ENCODE peak calls at places on chromosomes 16 and 17, in eight cellular contexts. W is neural crest cell, L is IMR-90, B is lower leg skin, I is upper lobe of right lung, A is heart right ventricle, G is BE2C, M is astrocyte of the spinal cord. P is an unnamed sample.

GRCh38 chr17:3802461-3803307 is 1.7 kb upstream of the ITGAE start:
- DNase-seq in B (no peak), G (no peak), L (peak), M (peak), I (no peak), A (no peak), W (no peak), P (no peak)

GRCh38 chr17:79188048-79188447 is 113.4 kb downstream of the ENGASE start:
- DNase-seq in M (no peak), W (peak), G (peak), B (no peak), L (no peak), A (no peak), I (no peak), P (peak)

GRCh38 chr16:11546522-11547485 is 39.9 kb downstream of the LITAF start:
- DNase-seq in B (no peak), A (no peak), M (peak), L (peak), I (no peak), W (no peak), G (no peak), P (no peak)

GRCh38 chr17:67585077-67585602 is 132.6 kb upstream of the NOL11 start:
- DNase-seq in G (no peak), M (no peak), I (no peak), W (no peak), A (no peak), L (peak), B (no peak), P (no peak)

GRCh38 chr16:85902366-85903155 is 3.6 kb downstream of the IRF8 start:
- DNase-seq in I (no peak), M (no peak), G (no peak), A (no peak), B (no peak), L (no peak), W (no peak), P (peak)

GRCh38 chr17:15941781-15942180 is 3.1 kb upstream of the ADORA2B start:
- DNase-seq in L (no peak), G (no peak), W (no peak), A (no peak), M (no peak), B (no peak), I (no peak), P (no peak)

GRCh38 chr17:63033142-63033541 is 67.1 kb downstream of the TANC2 start:
- DNase-seq in A (no peak), G (no peak), W (no peak), L (no peak), M (no peak), B (no peak), I (no peak), P (no peak)

GRCh38 chr16:82037666-82038065 is 2.6 kb downstream of the HSD17B2 start:
- DNase-seq in G (no peak), W (no peak), M (no peak), L (peak), A (no peak), I (no peak), B (no peak), P (no peak)

GRCh38 chr16:86252596-86252995 is 257.7 kb upstream of the FOXF1 start:
- DNase-seq in G (peak), L (peak), B (no peak), A (no peak), I (no peak), W (peak), M (peak), P (peak)

GRCh38 chr17:11644265-11645212 is 46.3 kb downstream of the DNAH9 start:
- DNase-seq in A (peak), G (peak), M (peak), B (peak), L (peak), I (peak), W (peak), P (peak)

GRCh38 chr17:71633391-71633849 is 487.4 kb upstream of the SOX9 start:
- DNase-seq in I (no peak), B (peak), G (no peak), W (no peak), A (no peak), M (peak), L (peak), P (no peak)

GRCh38 chr17:3025421-3026124 is 37.8 kb downstream of the OR1D5 start:
- DNase-seq in A (no peak), I (peak), L (no peak), W (no peak), G (no peak), B (no peak), M (no peak), P (no peak)

GRCh38 chr17:6701719-6702118 is 11.4 kb downstream of the SLC13A5 start:
- DNase-seq in G (peak), I (no peak), M (no peak), L (no peak), B (no peak), A (no peak), W (peak), P (peak)

GRCh38 chr16:3282103-3282746 is 1.1 kb upstream of the ZNF263 start:
- DNase-seq in I (no peak), A (no peak), M (no peak), B (peak), W (no peak), G (peak), L (peak), P (no peak)

GRCh38 chr17:3982541-3983017 is 18.3 kb upstream of the ATP2A3 start:
- DNase-seq in M (no peak), L (no peak), W (no peak), B (no peak), G (no peak), I (peak), A (no peak), P (no peak)

GRCh38 chr17:41307647-41308046 is 1.5 kb downstream of the KRTAP16-1 start:
- DNase-seq in A (no peak), I (peak), W (no peak), G (no peak), M (peak), L (no peak), B (no peak), P (no peak)

GRCh38 chr17:78962345-78962983 is 17.3 kb downstream of the LGALS3BP start:
- DNase-seq in I (no peak), A (no peak), W (no peak), G (no peak), L (peak), M (no peak), B (no peak), P (no peak)

GRCh38 chr16:29310852-29311314 is 95.6 kb downstream of the NPIPB11 start:
- DNase-seq in M (no peak), B (no peak), I (no peak), G (no peak), L (no peak), W (no peak), A (no peak), P (no peak)

GRCh38 chr17:43536236-43537088 is 9.7 kb downstream of the ETV4 start:
- DNase-seq in M (peak), W (no peak), A (no peak), G (peak), I (no peak), L (peak), B (no peak), P (no peak)

GRCh38 chr17:80311216-80311827 is 50.7 kb downstream of the RNF213 start:
- DNase-seq in A (no peak), G (no peak), B (no peak), M (no peak), L (no peak), I (peak), W (no peak), P (no peak)

GRCh38 chr16:85057212-85057889 is 29.8 kb downstream of the KIAA0513 start:
- DNase-seq in A (no peak), I (no peak), W (no peak), B (no peak), L (no peak), G (no peak), M (no peak), P (no peak)

GRCh38 chr17:40598928-40599627 is 33.8 kb upstream of the CCR7 start:
- DNase-seq in G (no peak), L (peak), M (peak), I (no peak), W (no peak), B (no peak), A (peak), P (peak)

GRCh38 chr17:36152639-36153120 is 23.8 kb downstream of the TBC1D3B start:
- DNase-seq in M (no peak), L (no peak), A (no peak), W (no peak), G (no peak), I (no peak), B (no peak), P (no peak)

GRCh38 chr16:57422026-57422944 is 17.7 kb downstream of the CCL17 start:
- DNase-seq in M (peak), L (peak), W (peak), I (no peak), B (peak), A (peak), G (peak), P (peak)

GRCh38 chr16:57426356-57426755 is 20.8 kb downstream of the CIAPIN1 start:
- DNase-seq in W (no peak), B (no peak), A (no peak), I (no peak), M (no peak), L (no peak), G (no peak), P (no peak)

GRCh38 chr16:57419506-57419905 is 14.9 kb downstream of the CCL17 start:
- DNase-seq in A (no peak), M (no peak), L (no peak), W (no peak), B (no peak), I (no peak), G (peak), P (no peak)

GRCh38 chr16:57424599-57424998 is 20.0 kb downstream of the CCL17 start:
- DNase-seq in M (no peak), A (peak), L (no peak), I (no peak), B (no peak), G (no peak), W (no peak), P (no peak)

GRCh38 chr16:57423152-57423551 is 18.6 kb downstream of the CCL17 start:
- DNase-seq in A (no peak), B (no peak), G (no peak), L (no peak), M (no peak), W (no peak), I (no peak), P (no peak)
- TF ChIP-seq CTCF in A (no peak), B (no peak), G (no peak), L (no peak), M (no peak), W (no peak), I (no peak), P (no peak)

GRCh38 chr17:73956169-73956568 is 247.3 kb upstream of the RPL38 start:
- DNase-seq in I (no peak), W (no peak), L (no peak), A (no peak), M (no peak), G (no peak), B (no peak), P (no peak)

GRCh38 chr17:73957564-73957963 is 245.9 kb upstream of the RPL38 start:
- DNase-seq in M (no peak), A (no peak), G (peak), I (no peak), W (no peak), B (no peak), L (no peak), P (no peak)

GRCh38 chr17:73958453-73958852 is 245.0 kb upstream of the RPL38 start:
- DNase-seq in W (no peak), M (no peak), B (no peak), I (no peak), G (no peak), A (no peak), L (no peak), P (no peak)

GRCh38 chr17:73955616-73956015 is 247.9 kb upstream of the RPL38 start:
- DNase-seq in A (no peak), L (no peak), M (no peak), G (no peak), I (no peak), B (no peak), W (no peak), P (no peak)

GRCh38 chr17:73956595-73957465 is 246.6 kb upstream of the RPL38 start:
- DNase-seq in B (peak), I (peak), W (peak), L (no peak), M (no peak), A (peak), G (peak), P (peak)
- TF ChIP-seq CTCF in B (no peak), I (peak), W (peak), L (no peak), M (peak), A (peak), G (peak), P (peak)

GRCh38 chr16:2206780-2207433 is 1.7 kb downstream of the MLST8 start:
- DNase-seq in I (no peak), M (no peak), A (no peak), W (no peak), L (no peak), G (no peak), B (no peak), P (no peak)

GRCh38 chr16:2205967-2206313 is 686 bp downstream of the MLST8 start:
- DNase-seq in L (no peak), A (no peak), B (no peak), I (no peak), G (no peak), W (peak), M (no peak), P (peak)

GRCh38 chr16:2206420-2206779 is 1.1 kb downstream of the MLST8 start:
- DNase-seq in L (no peak), G (no peak), A (no peak), B (no peak), I (no peak), W (no peak), M (no peak), P (no peak)

GRCh38 chr16:2204727-2205103 is 539 bp upstream of the MLST8 start:
- DNase-seq in I (no peak), B (no peak), G (no peak), M (no peak), A (no peak), W (no peak), L (no peak), P (no peak)

GRCh38 chr16:2205104-2205966 is at the start of gene MLST8:
- DNase-seq in M (peak), A (peak), G (peak), I (peak), B (peak), W (peak), L (peak), P (peak)
- TF ChIP-seq CTCF in M (no peak), A (peak), G (peak), I (peak), B (no peak), W (peak), L (peak), P (no peak)

GRCh38 chr17:66474258-66474657 is 171.8 kb downstream of the PRKCA start:
- DNase-seq in L (no peak), A (no peak), G (no peak), B (no peak), I (no peak), W (no peak), M (no peak), P (no peak)
- TF ChIP-seq CTCF in L (no peak), A (no peak), G (no peak), B (no peak), I (no peak), W (no peak), M (no peak), P (no peak)